ENCODE peak calls at places on chromosomes 11 and 22, in ten cellular contexts. D is GM23338; T is BE2C; L is AG09309; F is brain microvascular endothelial cell; A is HepG2; R is AG10803; Y is CD8-positive, alpha-beta T cell; Z is HAP-1; X is astrocyte of the spinal cord. K is an unnamed sample.

GRCh38 chr11:59102259-59102765 is 4.7 kb upstream of the FAM111B start:
- DNase-seq in A (no peak), Z (no peak), L (no peak), R (peak), F (peak), Y (no peak), T (peak), X (peak), D (peak), K (peak)

GRCh38 chr11:36164522-36165250 is 124.5 kb downstream of the COMMD9 start:
- DNase-seq in L (no peak), T (peak), F (peak), Z (no peak), R (no peak), X (no peak), Y (no peak), D (no peak), A (no peak), K (no peak)

GRCh38 chr11:116232364-116232801 is 540.4 kb downstream of the BUD13 start:
- DNase-seq in Z (no peak), D (no peak), F (no peak), L (no peak), Y (no peak), A (no peak), X (no peak), R (no peak), T (peak), K (no peak)

GRCh38 chr22:22748297-22748743 is 103.9 kb downstream of the GGTLC2 start:
- DNase-seq in Y (no peak), T (peak), D (peak), L (peak), F (peak), X (peak), Z (peak), R (peak), A (peak), K (peak)

GRCh38 chr11:65246506-65246905 is 15.3 kb upstream of the POLA2 start:
- DNase-seq in D (no peak), F (no peak), Y (no peak), L (no peak), Z (no peak), R (no peak), X (no peak), T (no peak), A (no peak), K (no peak)

GRCh38 chr11:77868744-77869143 is 47.8 kb downstream of the AAMDC start:
- DNase-seq in Z (no peak), D (no peak), R (no peak), X (no peak), Y (no peak), T (no peak), F (no peak), A (no peak), L (no peak), K (no peak)

GRCh38 chr11:71165771-71166170 is 86.6 kb downstream of the SHANK2 start:
- DNase-seq in Z (no peak), D (no peak), L (no peak), Y (peak), T (no peak), F (no peak), X (no peak), A (no peak), R (no peak), K (no peak)

GRCh38 chr22:42344391-42344861 is 74.0 kb upstream of the TCF20 start:
- DNase-seq in A (no peak), F (peak), D (peak), L (no peak), Y (no peak), Z (no peak), X (peak), R (peak), T (no peak), K (no peak)

GRCh38 chr11:97912629-97913028 is 1108.1 kb upstream of the CNTN5 start:
- DNase-seq in X (no peak), T (no peak), L (no peak), F (no peak), Y (no peak), A (no peak), Z (no peak), R (no peak), D (no peak), K (no peak)

GRCh38 chr22:29194269-29194668 is 11.4 kb upstream of the EMID1 start:
- DNase-seq in A (no peak), X (no peak), Y (no peak), F (no peak), D (peak), R (no peak), L (no peak), Z (no peak), T (no peak), K (no peak)

GRCh38 chr22:29198240-29198639 is 7.5 kb upstream of the EMID1 start:
- DNase-seq in D (no peak), T (no peak), A (no peak), L (no peak), R (no peak), X (no peak), F (no peak), Y (no peak), Z (no peak), K (no peak)

GRCh38 chr22:29197096-29197495 is 8.6 kb upstream of the EMID1 start:
- DNase-seq in T (no peak), A (no peak), X (no peak), D (no peak), R (no peak), F (no peak), Y (no peak), Z (no peak), L (no peak), K (no peak)

GRCh38 chr22:29195118-29195963 is 10.4 kb upstream of the EMID1 start:
- DNase-seq in A (no peak), T (peak), D (no peak), F (no peak), L (no peak), R (no peak), Z (no peak), X (no peak), Y (no peak), K (no peak)

DNA sequence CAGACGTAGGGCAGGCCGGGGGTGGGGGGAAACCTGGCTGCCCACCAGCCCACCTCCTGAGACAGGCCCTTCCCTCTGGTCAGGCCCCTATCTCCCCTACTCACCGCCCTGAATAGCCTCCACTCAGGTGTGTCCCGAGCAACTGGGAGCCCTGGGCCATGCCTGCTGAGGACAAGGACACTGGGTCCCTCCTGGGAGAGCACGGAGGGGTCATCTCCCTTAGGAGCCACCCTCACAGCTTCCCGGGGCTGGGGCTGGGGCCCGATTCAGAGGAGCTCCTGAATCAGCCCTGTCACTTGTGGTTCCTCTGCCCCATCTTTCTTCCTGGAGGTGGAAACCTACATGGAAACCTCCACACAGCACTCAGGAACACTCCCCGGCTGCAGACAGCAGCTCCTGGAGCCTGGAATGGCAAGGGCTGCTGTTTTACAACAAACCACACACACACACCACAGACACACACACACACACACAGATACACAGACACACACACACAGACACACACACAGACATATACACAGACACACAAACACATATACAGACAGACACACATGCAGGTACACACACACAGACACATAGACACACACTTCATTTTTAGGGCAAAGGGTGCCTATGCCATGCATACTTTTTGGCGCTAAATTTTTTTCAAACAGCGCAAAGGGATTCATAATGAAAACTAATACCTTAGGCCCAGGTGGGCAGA is 9.6 kb upstream of the EMID1 start:
- DNase-seq in T (no peak), A (no peak), Z (no peak), D (no peak), Y (no peak), R (no peak), F (no peak), L (no peak), X (no peak), K (no peak)
- H3K4me3 ChIP-seq in T (no peak), A (no peak), Z (no peak), D (no peak), Y (no peak), R (no peak), F (no peak), L (no peak), X (no peak), K (no peak)

GRCh38 chr22:25760294-25760693 is 18.3 kb downstream of the MYO18B start:
- DNase-seq in Z (no peak), X (peak), F (no peak), L (no peak), A (peak), D (no peak), R (no peak), Y (no peak), T (no peak), K (no peak)
- H3K4me3 ChIP-seq in Z (no peak), X (no peak), F (no peak), L (no peak), A (no peak), D (no peak), R (no peak), Y (no peak), T (no peak), K (no peak)

DNA sequence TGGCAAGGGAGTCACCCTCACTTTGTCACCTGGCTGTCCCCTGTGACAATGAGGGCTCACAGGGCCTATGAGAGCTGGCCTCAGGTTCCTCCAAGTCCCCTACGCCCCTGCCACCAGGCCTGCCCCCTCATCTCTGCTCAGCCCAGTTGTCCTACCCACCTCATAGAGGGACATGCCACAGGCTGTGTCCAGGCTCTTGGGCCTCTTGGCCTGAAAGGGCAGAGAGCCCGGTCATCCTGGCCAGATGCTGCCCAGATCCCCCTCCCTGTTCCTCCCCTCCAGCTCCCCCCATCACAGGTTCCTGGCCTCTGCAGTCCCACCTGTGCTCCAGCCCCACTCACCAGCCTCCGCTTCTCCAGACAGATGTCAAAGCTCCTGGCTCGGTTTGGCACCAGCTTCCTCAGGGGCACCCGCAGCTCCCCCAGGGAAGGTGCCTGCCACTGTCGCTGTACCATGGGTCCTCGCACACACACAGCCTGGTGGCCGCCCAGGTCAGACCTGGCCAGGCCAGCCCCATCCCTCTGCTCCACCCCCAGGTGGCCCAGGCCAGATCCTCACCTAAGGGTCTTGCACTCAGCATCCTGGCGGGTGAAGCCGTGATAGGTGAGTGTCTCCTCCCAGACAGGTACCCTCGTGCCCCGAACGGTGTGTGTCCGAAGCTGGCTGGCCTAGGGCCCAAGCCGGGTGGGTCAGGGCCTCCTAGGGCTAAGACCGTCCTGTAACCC is 8.2 kb downstream of the NDUFV1 start:
- DNase-seq in L (no peak), Z (no peak), Y (no peak), F (no peak), T (no peak), A (no peak), R (no peak), D (no peak), X (no peak), K (no peak)
- H3K4me3 ChIP-seq in L (no peak), Z (no peak), Y (peak), F (no peak), T (no peak), A (no peak), R (no peak), D (no peak), X (no peak), K (no peak)

GRCh38 chr11:563812-564578 is 3.2 kb downstream of the RASSF7 start:
- DNase-seq in X (no peak), T (no peak), D (no peak), R (no peak), Y (no peak), L (no peak), A (no peak), Z (no peak), F (no peak), K (no peak)

GRCh38 chr11:563066-563811 is 2.5 kb downstream of the RASSF7 start:
- DNase-seq in R (no peak), D (no peak), X (no peak), T (no peak), F (no peak), Z (no peak), A (no peak), L (no peak), Y (no peak), K (no peak)

GRCh38 chr11:561148-562003 is 606 bp downstream of the RASSF7 start:
- DNase-seq in T (no peak), Z (peak), R (peak), L (no peak), X (no peak), D (peak), F (no peak), A (peak), Y (no peak), K (peak)

GRCh38 chr11:560305-561147 is at the start of the genes LMNTD2 and RASSF7:
- DNase-seq in Y (peak), Z (peak), A (peak), D (peak), R (peak), F (peak), L (no peak), X (peak), T (peak), K (peak)

GRCh38 chr11:562046-562645 is 1.4 kb downstream of the RASSF7 start:
- DNase-seq in R (no peak), D (no peak), T (no peak), Z (no peak), X (no peak), Y (no peak), A (no peak), L (no peak), F (no peak), K (no peak)
- H3K4me3 ChIP-seq in R (peak), D (peak), T (no peak), Z (peak), X (no peak), Y (peak), A (peak), L (no peak), F (no peak), K (peak)

DNA sequence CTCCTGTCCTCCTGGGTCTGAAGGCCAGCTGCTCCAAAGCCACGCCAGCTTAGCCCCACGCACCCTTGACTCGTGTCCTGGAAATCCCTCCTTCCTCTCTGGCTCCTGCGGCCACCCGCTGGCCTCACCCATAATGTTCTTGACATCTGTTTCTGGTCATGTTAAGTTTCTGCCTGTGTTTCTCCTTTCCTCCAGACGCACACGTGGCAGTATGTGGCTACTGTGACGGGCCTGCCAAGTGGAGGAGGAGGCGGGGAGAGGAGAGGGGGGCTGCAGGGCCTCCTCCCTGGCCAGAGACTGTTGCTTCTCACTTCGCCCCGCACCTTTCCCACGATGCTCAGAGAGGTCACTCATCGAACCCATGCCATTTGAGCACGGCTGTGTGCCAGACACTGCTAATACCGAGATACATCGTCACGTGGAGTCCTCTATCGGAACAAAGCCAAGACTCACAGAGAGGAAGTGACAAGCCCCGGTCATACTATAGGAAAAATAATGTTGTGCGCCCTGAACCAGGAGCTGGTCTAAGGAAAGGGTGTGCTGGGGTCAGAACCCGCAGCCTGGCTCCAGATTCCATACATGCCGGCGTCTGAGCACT is 11.5 kb downstream of the C1QTNF6 start:
- DNase-seq in X (peak), D (no peak), A (no peak), L (peak), Y (no peak), F (peak), R (peak), T (peak), Z (no peak), K (peak)
- H3K4me3 ChIP-seq in X (no peak), D (no peak), A (no peak), L (no peak), Y (no peak), F (peak), R (peak), T (no peak), Z (no peak), K (no peak)

DNA sequence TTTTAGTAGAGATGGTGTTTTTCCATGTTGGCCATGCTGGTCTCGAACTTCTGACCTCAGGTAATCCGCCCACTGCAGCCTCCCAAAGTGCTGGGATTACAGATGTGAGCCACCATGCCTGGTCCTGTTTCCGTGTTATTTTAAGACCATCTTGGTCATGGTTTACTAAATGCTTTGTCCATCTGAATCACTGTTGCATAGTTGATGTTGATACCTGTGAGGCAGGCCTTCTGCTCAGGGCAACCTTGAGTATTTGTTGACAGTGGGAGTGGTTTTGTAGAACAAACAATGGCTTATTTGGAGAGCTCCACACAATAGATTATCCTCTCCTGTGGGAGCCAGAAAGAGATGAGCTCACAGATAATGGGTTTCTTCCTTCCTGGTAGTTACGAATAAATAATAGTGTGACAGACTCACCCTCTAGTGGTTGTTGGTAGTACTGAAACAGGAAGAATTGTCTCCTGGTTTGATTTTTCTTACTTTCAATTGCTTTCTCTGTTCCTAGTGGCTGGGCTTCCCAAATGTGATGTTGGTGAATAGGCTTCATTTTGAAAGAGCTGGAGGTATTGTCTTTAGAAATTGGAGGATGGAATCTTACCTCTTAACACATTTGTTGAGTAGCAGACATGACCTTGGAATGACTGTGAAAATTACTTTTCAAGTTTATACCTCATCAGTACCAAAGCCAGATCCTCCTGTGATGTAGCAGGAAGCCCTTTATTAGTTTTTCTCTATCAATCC is 39.0 kb downstream of the CTNND1 start:
- DNase-seq in Y (peak), F (peak), T (no peak), L (no peak), A (peak), D (peak), Z (peak), X (peak), R (peak), K (peak)
- H3K4me3 ChIP-seq in Y (no peak), F (no peak), T (no peak), L (no peak), A (no peak), D (no peak), Z (no peak), X (no peak), R (no peak), K (no peak)

DNA sequence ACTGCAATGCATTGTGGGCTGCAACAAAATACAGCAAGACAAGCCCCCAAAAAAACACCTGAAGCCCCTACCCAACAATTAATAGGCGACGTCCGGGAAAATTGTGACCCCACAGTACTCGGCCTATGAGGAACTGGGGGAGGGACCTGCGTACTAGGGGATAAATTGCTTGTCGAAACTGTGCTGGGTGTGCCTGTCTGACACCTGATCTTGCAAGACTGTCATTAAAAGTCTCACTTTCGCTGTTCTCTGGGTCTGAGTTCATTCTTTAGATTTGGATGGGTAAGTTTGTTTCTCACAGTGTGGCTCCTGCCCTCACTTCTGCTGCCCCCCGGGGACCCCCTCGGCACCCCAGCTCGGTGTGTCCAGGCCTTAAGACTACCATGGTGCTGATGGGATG is 15.2 kb downstream of the TANGO2 start:
- DNase-seq in A (no peak), L (no peak), Y (no peak), T (no peak), Z (no peak), X (no peak), D (no peak), F (no peak), R (no peak), K (no peak)
- H3K4me3 ChIP-seq in A (no peak), L (no peak), Y (no peak), T (no peak), Z (no peak), X (no peak), D (no peak), F (no peak), R (no peak), K (no peak)

GRCh38 chr11:128506999-128507591 is 80.3 kb downstream of the ETS1 start:
- DNase-seq in L (peak), X (peak), Y (no peak), A (no peak), R (peak), D (peak), T (peak), F (peak), Z (peak), K (peak)
- H3K4me3 ChIP-seq in L (no peak), X (peak), Y (peak), A (no peak), R (peak), D (no peak), T (peak), F (peak), Z (no peak), K (no peak)

K was measured in body of pancreas.